ENCODE peak calls at places on chromosome 17, in six cellular contexts. H is OCI-LY7, B is heart right ventricle, R is esophagus muscularis mucosa, P is A549, K is NT2/D1. I is an unnamed sample.

GRCh38 chr17:17156107-17156506 is 50.0 kb downstream of the PLD6 start:
- DNase-seq in H (no peak), B (no peak), R (no peak), P (no peak), K (no peak), I (no peak)

GRCh38 chr17:77287432-77288068 is 146.8 kb downstream of the SEC14L1 start:
- DNase-seq in H (no peak), B (peak; percentile 64), R (no peak), P (peak; percentile 85), K (no peak), I (no peak)

GRCh38 chr17:19958023-19958422 is 19.6 kb downstream of the AKAP10 start:
- DNase-seq in H (no peak), B (no peak), R (no peak), P (peak; percentile 76), K (peak; percentile 73), I (no peak)

GRCh38 chr17:66313995-66314659 is 11.7 kb downstream of the PRKCA start:
- DNase-seq in H (no peak), B (no peak), R (no peak), P (no peak), K (no peak), I (no peak)

GRCh38 chr17:34579017-34579946 is at the start of gene TMEM132E:
- DNase-seq in H (no peak), B (peak; percentile 29), R (no peak), P (no peak), K (no peak), I (no peak)

GRCh38 chr17:33989357-33990148 is 265.5 kb upstream of the CCL2 start:
- DNase-seq in H (no peak), B (no peak), R (peak; percentile 34), P (no peak), K (no peak), I (peak; percentile 60)

GRCh38 chr17:57600092-57600491 is 145.0 kb downstream of the CCDC182 start:
- DNase-seq in H (peak; percentile 28), B (no peak), R (no peak), P (no peak), K (no peak), I (no peak)

GRCh38 chr17:66426397-66427033 is 124.1 kb downstream of the PRKCA start:
- DNase-seq in H (peak; percentile 41), B (no peak), R (no peak), P (no peak), K (no peak), I (no peak)

GRCh38 chr17:59074494-59074893 is 32.2 kb downstream of the TRIM37 start:
- DNase-seq in H (no peak), B (no peak), R (no peak), P (no peak), K (no peak), I (no peak)

GRCh38 chr17:51439395-51440229 is 179.3 kb downstream of the UTP18 start:
- DNase-seq in H (no peak), B (no peak), R (peak; percentile 83), P (no peak), K (no peak), I (no peak)

GRCh38 chr17:41655611-41656111 is 31.3 kb upstream of the KRT17 start:
- DNase-seq in H (no peak), B (no peak), R (no peak), P (no peak), K (no peak), I (no peak)

GRCh38 chr17:42325026-42325425 is 36.7 kb downstream of the STAT5A start:
- DNase-seq in H (no peak), B (no peak), R (no peak), P (peak; percentile 86), K (no peak), I (no peak)

GRCh38 chr17:8846768-8847211 is 20.7 kb downstream of the PIK3R6 start:
- DNase-seq in H (peak; percentile 26), B (peak; percentile 54), R (no peak), P (no peak), K (peak; percentile 51), I (no peak)

GRCh38 chr17:31572341-31572740 is 180.9 kb downstream of the RAB11FIP4 start:
- DNase-seq in H (no peak), B (no peak), R (no peak), P (no peak), K (no peak), I (no peak)

GRCh38 chr17:42760652-42761581 is at the start of gene RAMP2:
- DNase-seq in H (no peak), B (peak; percentile 42), R (no peak), P (peak; percentile 41), K (no peak), I (no peak)

GRCh38 chr17:68613739-68614298 is 12.7 kb upstream of the FAM20A start:
- DNase-seq in H (peak; percentile 86), B (peak; percentile 71), R (no peak), P (peak; percentile 21), K (peak; percentile 58), I (no peak)

GRCh38 chr17:78798695-78799559 is 16.9 kb upstream of the CYTH1 start:
- DNase-seq in H (peak; percentile 71), B (no peak), R (no peak), P (no peak), K (no peak), I (no peak)

GRCh38 chr17:69760562-69760961 is 314.5 kb upstream of the KCNJ16 start:
- DNase-seq in H (no peak), B (no peak), R (no peak), P (no peak), K (no peak), I (no peak)

GRCh38 chr17:49438885-49439284 is 24.2 kb upstream of the PHB1 start:
- DNase-seq in H (peak; percentile 89), B (no peak), R (no peak), P (no peak), K (no peak), I (no peak)

GRCh38 chr17:5416886-5417285 is 2.6 kb downstream of the NUP88 start:
- DNase-seq in H (no peak), B (no peak), R (no peak), P (no peak), K (no peak), I (no peak)

GRCh38 chr17:38405654-38406053 is 22.6 kb upstream of the ARHGAP23 start:
- DNase-seq in H (no peak), B (no peak), R (no peak), P (no peak), K (no peak), I (no peak)

GRCh38 chr17:60086822-60087591 is 8.3 kb upstream of the HEATR6 start:
- DNase-seq in H (no peak), B (no peak), R (no peak), P (no peak), K (peak; percentile 28), I (no peak)

GRCh38 chr17:32588135-32588534 is 101.3 kb downstream of the CDK5R1 start:
- DNase-seq in H (no peak), B (no peak), R (no peak), P (no peak), K (no peak), I (no peak)

GRCh38 chr17:9606453-9606852 is 30.0 kb downstream of the CFAP52 start:
- DNase-seq in H (no peak), B (no peak), R (no peak), P (no peak), K (no peak), I (no peak)

GRCh38 chr17:39699818-39700147 is at the start of gene ERBB2:
- DNase-seq in H (no peak), B (peak; percentile 77), R (no peak), P (peak; percentile 93), K (peak; percentile 65), I (no peak)

DNA sequence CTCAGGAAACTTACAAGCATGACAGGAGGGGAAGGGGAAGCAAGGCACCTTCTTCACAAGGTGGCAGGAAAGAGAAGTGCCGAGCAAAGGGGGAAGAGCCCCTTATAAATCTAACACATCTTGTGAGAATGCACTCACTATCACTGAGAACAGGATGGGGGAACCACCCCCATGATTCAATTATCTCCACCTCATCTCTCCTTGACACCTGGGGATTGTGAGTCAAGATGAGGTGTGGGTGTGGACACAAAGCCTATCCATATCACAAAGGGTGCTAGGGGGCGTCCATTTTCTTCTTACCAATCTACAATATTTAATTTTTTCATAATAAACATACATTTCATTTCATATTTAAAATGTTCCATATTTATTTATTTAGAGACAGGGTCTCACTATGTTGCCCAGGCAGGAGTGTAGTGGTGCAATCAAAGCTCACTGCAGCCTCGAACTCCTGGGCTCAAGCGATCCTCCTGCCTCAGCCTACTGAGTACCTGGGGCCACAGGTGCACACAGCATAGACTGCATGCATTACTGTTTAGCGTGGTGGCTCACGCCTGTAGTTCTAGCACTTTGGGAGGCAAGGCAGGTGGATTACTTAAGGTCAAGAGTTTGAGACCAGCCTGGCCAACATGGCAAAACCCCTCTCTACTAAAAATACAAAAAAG is 26.5 kb upstream of the FAAP100 start:
- DNase-seq in H (no peak), B (no peak), R (no peak), P (no peak), K (no peak), I (no peak)
- H3K4me1 ChIP-seq in H (no peaks in the 10 kb centered on the region), B (peaks cover 42% of the 10 kb centered on the region), R (peaks cover 14% of the 10 kb centered on the region), P (peaks cover 87% of the 10 kb centered on the region), K (peaks cover 15% of the 10 kb centered on the region), I (peaks cover 25% of the 10 kb centered on the region)

GRCh38 chr17:11981862-11982261 is 15.4 kb downstream of the ZNF18 start:
- DNase-seq in H (no peak), B (no peak), R (no peak), P (no peak), K (peak; percentile 9), I (no peak)
- H3K4me3 ChIP-seq in H (no peak overlapping the region), B (no peak overlapping the region), R (no peak overlapping the region), P (no peak overlapping the region), K (no peak overlapping the region), I (no peak overlapping the region)

GRCh38 chr17:1494203-1494602 is 1.7 kb upstream of the MYO1C start:
- DNase-seq in H (no peak), B (no peak), R (no peak), P (no peak), K (no peak), I (no peak)

GRCh38 chr17:1492249-1493206 is at the start of gene MYO1C:
- DNase-seq in H (no peak), B (peak; percentile 59), R (no peak), P (no peak), K (no peak), I (no peak)

GRCh38 chr17:1490643-1491405 is 1.7 kb downstream of the MYO1C start:
- DNase-seq in H (peak; percentile 78), B (peak; percentile 79), R (no peak), P (peak; percentile 80), K (no peak), I (no peak)

GRCh38 chr17:1493291-1493980 is 950 bp upstream of the MYO1C start:
- DNase-seq in H (no peak), B (peak; percentile 69), R (no peak), P (no peak), K (no peak), I (no peak)

GRCh38 chr17:1491406-1492248 is 859 bp downstream of the MYO1C start:
- DNase-seq in H (peak; percentile 68), B (peak; percentile 67), R (no peak), P (peak; percentile 83), K (no peak), I (no peak)
- H3K4me1 ChIP-seq in H (peaks cover 38% of the 10 kb centered on the region), B (peaks cover 90% of the 10 kb centered on the region), R (peaks cover 93% of the 10 kb centered on the region), P (peaks cover 41% of the 10 kb centered on the region), K (peaks cover 16% of the 10 kb centered on the region), I (peaks cover 80% of the 10 kb centered on the region)

DNA sequence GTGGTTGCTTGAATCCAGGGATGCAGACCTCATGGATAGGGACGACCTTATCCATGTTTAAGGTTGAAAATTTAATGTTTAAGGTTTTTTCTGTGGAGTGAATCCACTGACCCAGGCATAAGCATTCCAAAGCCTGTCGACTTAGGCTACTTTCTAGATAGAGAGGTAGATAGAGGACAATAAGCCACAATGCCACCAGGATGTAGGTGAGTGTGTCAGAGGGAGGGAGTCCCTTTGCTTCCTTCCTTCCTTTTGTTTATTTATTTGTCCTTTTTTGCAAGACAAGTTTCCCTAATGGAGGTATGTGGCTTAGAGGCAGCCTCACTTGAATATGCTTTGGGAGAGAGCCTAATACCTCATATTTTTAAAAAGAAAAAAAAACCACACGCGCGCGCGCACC is 834.2 kb upstream of the SOX9 start:
- DNase-seq in H (no peak), B (no peak), R (no peak), P (no peak), K (no peak), I (no peak)
- H3K4me3 ChIP-seq in H (no peak overlapping the region), B (no peak overlapping the region), R (no peak overlapping the region), P (no peak overlapping the region), K (no peak overlapping the region), I (no peak overlapping the region)

I was measured in vagina.